ENCODE peak calls at places on chromosomes 2 and 18, in seven cellular contexts. K, L, A, E, W, N and I are unnamed samples.

GRCh38 chr2:3472296-3472695 is 47.0 kb downstream of the ADI1 start:
- DNase-seq in K (no peak), L (no peak), A (no peak), E (no peak), W (no peak), N (no peak), I (no peak)

GRCh38 chr18:57738078-57738477 is 65.0 kb downstream of the ATP8B1 start:
- DNase-seq in K (no peak), L (no peak), A (no peak), E (no peak), W (no peak), N (no peak), I (no peak)

GRCh38 chr2:157899125-157899839 is 23.2 kb upstream of the ACVR1 start:
- DNase-seq in K (no peak), L (no peak), A (no peak), E (no peak), W (no peak), N (no peak), I (no peak)

GRCh38 chr18:48756511-48757226 is 194.1 kb downstream of the SMAD7 start:
- DNase-seq in K (no peak), L (no peak), A (no peak), E (no peak), W (no peak), N (no peak), I (no peak)

GRCh38 chr2:96837575-96837974 is 6.2 kb downstream of the ANKRD23 start:
- DNase-seq in K (no peak), L (no peak), A (no peak), E (no peak), W (no peak), N (no peak), I (no peak)

GRCh38 chr2:192162392-192163042 is 32.2 kb downstream of the TMEFF2 start:
- DNase-seq in K (peak), L (peak), A (peak), E (peak), W (peak), N (peak), I (no peak)

GRCh38 chr2:119208791-119209203 is 14.8 kb upstream of the STEAP3 start:
- DNase-seq in K (no peak), L (no peak), A (no peak), E (no peak), W (no peak), N (no peak), I (no peak)

GRCh38 chr2:209578394-209579006 is 154.7 kb downstream of the MAP2 start:
- DNase-seq in K (no peak), L (no peak), A (no peak), E (no peak), W (no peak), N (no peak), I (no peak)

GRCh38 chr2:11012131-11012693 is 100.5 kb downstream of the KCNF1 start:
- DNase-seq in K (no peak), L (no peak), A (no peak), E (no peak), W (no peak), N (no peak), I (no peak)

GRCh38 chr2:13686262-13686661 is 946.3 kb upstream of the LRATD1 start:
- DNase-seq in K (no peak), L (no peak), A (no peak), E (no peak), W (no peak), N (no peak), I (no peak)

GRCh38 chr2:155947069-155947468 is 385.5 kb downstream of the NR4A2 start:
- DNase-seq in K (no peak), L (no peak), A (no peak), E (no peak), W (no peak), N (no peak), I (no peak)

GRCh38 chr2:178280261-178280852 is 86.0 kb downstream of the OSBPL6 start:
- DNase-seq in K (peak), L (peak), A (no peak), E (peak), W (no peak), N (no peak), I (no peak)

GRCh38 chr2:234038076-234038802 is 12.3 kb upstream of the SPP2 start:
- DNase-seq in K (no peak), L (no peak), A (no peak), E (no peak), W (no peak), N (no peak), I (no peak)

GRCh38 chr18:22545091-22545795 is 127.5 kb upstream of the CTAGE1 start:
- DNase-seq in K (no peak), L (peak), A (no peak), E (no peak), W (no peak), N (no peak), I (no peak)

GRCh38 chr18:75350440-75350839 is 77.1 kb downstream of the SMIM21 start:
- DNase-seq in K (peak), L (no peak), A (no peak), E (no peak), W (no peak), N (peak), I (no peak)

GRCh38 chr2:202109737-202110184 is 36.7 kb downstream of the KIAA2012 start:
- DNase-seq in K (no peak), L (peak), A (peak), E (no peak), W (peak), N (no peak), I (no peak)

GRCh38 chr2:241821460-241822263 is 12.7 kb downstream of the NEU4 start:
- DNase-seq in K (no peak), L (no peak), A (peak), E (peak), W (no peak), N (no peak), I (no peak)

GRCh38 chr2:231940795-231941194 is 14.6 kb upstream of the NPPC start:
- DNase-seq in K (no peak), L (no peak), A (no peak), E (no peak), W (no peak), N (no peak), I (no peak)

GRCh38 chr2:137693521-137693920 is 270.8 kb upstream of the HNMT start:
- DNase-seq in K (no peak), L (no peak), A (no peak), E (no peak), W (no peak), N (no peak), I (no peak)

GRCh38 chr2:69936913-69937312 is 22.0 kb downstream of the MXD1 start:
- DNase-seq in K (no peak), L (no peak), A (no peak), E (no peak), W (no peak), N (no peak), I (no peak)

GRCh38 chr2:112803691-112804521 is 19.6 kb upstream of the IL1A start:
- DNase-seq in K (peak), L (peak), A (no peak), E (no peak), W (no peak), N (no peak), I (no peak)

GRCh38 chr2:16249269-16250055 is 309.1 kb downstream of the MYCN start:
- DNase-seq in K (no peak), L (no peak), A (no peak), E (no peak), W (no peak), N (no peak), I (no peak)

GRCh38 chr2:189013677-189014380 is 39.7 kb downstream of the COL3A1 start:
- DNase-seq in K (no peak), L (peak), A (no peak), E (no peak), W (no peak), N (no peak), I (no peak)

GRCh38 chr2:212548459-212548815 is 9.8 kb upstream of the ERBB4 start:
- DNase-seq in K (peak), L (peak), A (no peak), E (no peak), W (no peak), N (no peak), I (no peak)

GRCh38 chr2:195543902-195544894 is 112.8 kb upstream of the SLC39A10 start:
- DNase-seq in K (no peak), L (no peak), A (no peak), E (no peak), W (no peak), N (no peak), I (no peak)

GRCh38 chr18:79573921-79574491 is 105.6 kb upstream of the CTDP1 start:
- DNase-seq in K (no peak), L (no peak), A (peak), E (no peak), W (no peak), N (no peak), I (no peak)

GRCh38 chr18:48553236-48553635 is 14.4 kb downstream of the CTIF start:
- DNase-seq in K (no peak), L (peak), A (no peak), E (no peak), W (no peak), N (no peak), I (no peak)

GRCh38 chr2:207403141-207403540 is 126.6 kb upstream of the CREB1 start:
- DNase-seq in K (no peak), L (no peak), A (no peak), E (no peak), W (no peak), N (no peak), I (no peak)

GRCh38 chr2:160630801-160631590 is 137.4 kb upstream of the RBMS1 start:
- DNase-seq in K (no peak), L (peak), A (no peak), E (no peak), W (no peak), N (no peak), I (no peak)

GRCh38 chr2:106582431-106583143 is 95.4 kb downstream of the CD8B2 start:
- DNase-seq in K (peak), L (peak), A (peak), E (peak), W (no peak), N (peak), I (no peak)

GRCh38 chr2:71801969-71802368 is 345.7 kb downstream of the CYP26B1 start:
- DNase-seq in K (peak), L (peak), A (peak), E (no peak), W (no peak), N (peak), I (no peak)

GRCh38 chr2:75592028-75592427 is 31.3 kb upstream of the EVA1A start:
- DNase-seq in K (peak), L (peak), A (no peak), E (no peak), W (no peak), N (no peak), I (no peak)

GRCh38 chr2:197107291-197108269 is 181.1 kb upstream of the PGAP1 start:
- DNase-seq in K (no peak), L (peak), A (peak), E (no peak), W (no peak), N (no peak), I (no peak)

GRCh38 chr2:197349699-197350098 is 39.1 kb upstream of the ANKRD44 start:
- DNase-seq in K (no peak), L (no peak), A (no peak), E (no peak), W (no peak), N (no peak), I (no peak)

GRCh38 chr2:54468643-54469042 is 12.5 kb downstream of the SPTBN1 start:
- DNase-seq in K (no peak), L (peak), A (no peak), E (no peak), W (no peak), N (no peak), I (no peak)

GRCh38 chr2:172947461-172947860 is 128.2 kb upstream of the MAP3K20 start:
- DNase-seq in K (no peak), L (no peak), A (no peak), E (no peak), W (no peak), N (no peak), I (no peak)

GRCh38 chr2:232523682-232524597 is 2.0 kb upstream of the CHRND start:
- DNase-seq in K (peak), L (peak), A (no peak), E (no peak), W (no peak), N (peak), I (no peak)

GRCh38 chr2:118121986-118122767 is 33.9 kb downstream of the INSIG2 start:
- DNase-seq in K (no peak), L (peak), A (no peak), E (no peak), W (no peak), N (no peak), I (no peak)